ENCODE peak calls at places on chromosomes 11 and 22, in nine cellular contexts. G is lower lobe of right lung, H is heart left ventricle, D is BJ, L is upper lobe of right lung, J is breast epithelium, Y is prostate gland, A is gastrocnemius medialis, K is uterus. X is an unnamed sample. For H3K27me3, the result is how much of the 10 kb centered on the place peaks cover.

GRCh38 chr11:19466314-19466713 is 225.6 kb upstream of the E2F8 start:
- DNase-seq in G (no peak), H (no peak), D (no peak), L (no peak), J (no peak), Y (no peak), A (no peak), K (no peak), X (no peak)

GRCh38 chr11:18775492-18776292 is 15.9 kb downstream of the PTPN5 start:
- DNase-seq in G (peak), H (peak), D (no peak), L (peak), J (no peak), Y (peak), A (no peak), K (no peak), X (no peak)

GRCh38 chr11:6654281-6655019 is 1.2 kb downstream of the DCHS1 start:
- DNase-seq in G (no peak), H (peak), D (no peak), L (no peak), J (no peak), Y (no peak), A (no peak), K (peak), X (no peak)

GRCh38 chr11:279966-280761 is 2.0 kb downstream of the NLRP6 start:
- DNase-seq in G (peak), H (peak), D (no peak), L (peak), J (no peak), Y (no peak), A (no peak), K (no peak), X (no peak)

GRCh38 chr22:33756508-33756949 is 163.7 kb downstream of the LARGE1 start:
- DNase-seq in G (no peak), H (no peak), D (no peak), L (no peak), J (no peak), Y (no peak), A (no peak), K (no peak), X (no peak)

GRCh38 chr22:22993184-22993583 is 77.1 kb upstream of the GNAZ start:
- DNase-seq in G (no peak), H (no peak), D (no peak), L (no peak), J (no peak), Y (no peak), A (no peak), K (no peak), X (no peak)

GRCh38 chr11:67058506-67058905 is 1.9 kb downstream of the RHOD start:
- DNase-seq in G (no peak), H (no peak), D (no peak), L (no peak), J (no peak), Y (no peak), A (no peak), K (no peak), X (no peak)

GRCh38 chr11:36010010-36010740 is 66.3 kb downstream of the LDLRAD3 start:
- DNase-seq in G (no peak), H (no peak), D (no peak), L (no peak), J (no peak), Y (peak), A (no peak), K (no peak), X (no peak)

GRCh38 chr11:84612645-84613044 is 1014.5 kb downstream of the DLG2 start:
- DNase-seq in G (no peak), H (no peak), D (no peak), L (no peak), J (no peak), Y (no peak), A (no peak), K (no peak), X (no peak)

GRCh38 chr11:23021287-23021863 is 161.1 kb upstream of the CCDC179 start:
- DNase-seq in G (no peak), H (no peak), D (no peak), L (no peak), J (no peak), Y (no peak), A (no peak), K (no peak), X (no peak)

GRCh38 chr11:16763746-16764145 is 25.3 kb downstream of the C11orf58 start:
- DNase-seq in G (no peak), H (no peak), D (no peak), L (no peak), J (no peak), Y (no peak), A (no peak), K (no peak), X (no peak)

GRCh38 chr11:109818303-109818702 is 274.9 kb upstream of the ZC3H12C start:
- DNase-seq in G (no peak), H (no peak), D (no peak), L (no peak), J (no peak), Y (no peak), A (no peak), K (no peak), X (no peak)

GRCh38 chr11:65141896-65142494 is 7.7 kb upstream of the SYVN1 start:
- DNase-seq in G (no peak), H (no peak), D (no peak), L (peak), J (no peak), Y (no peak), A (peak), K (no peak), X (no peak)

GRCh38 chr11:86440305-86440716 is 65.6 kb downstream of the CCDC81 start:
- DNase-seq in G (no peak), H (peak), D (no peak), L (no peak), J (no peak), Y (no peak), A (peak), K (peak), X (no peak)

GRCh38 chr11:15199693-15200092 is 85.0 kb downstream of the INSC start:
- DNase-seq in G (no peak), H (no peak), D (no peak), L (no peak), J (peak), Y (no peak), A (peak), K (no peak), X (peak)

GRCh38 chr11:88555829-88556202 is 218.3 kb upstream of the CTSC start:
- DNase-seq in G (no peak), H (no peak), D (peak), L (no peak), J (no peak), Y (no peak), A (no peak), K (no peak), X (no peak)

GRCh38 chr11:88553204-88553603 is 215.7 kb upstream of the CTSC start:
- DNase-seq in G (no peak), H (no peak), D (no peak), L (no peak), J (no peak), Y (no peak), A (no peak), K (no peak), X (no peak)

GRCh38 chr11:88555018-88555828 is 217.7 kb upstream of the CTSC start:
- DNase-seq in G (no peak), H (no peak), D (peak), L (no peak), J (peak), Y (peak), A (no peak), K (peak), X (no peak)

DNA sequence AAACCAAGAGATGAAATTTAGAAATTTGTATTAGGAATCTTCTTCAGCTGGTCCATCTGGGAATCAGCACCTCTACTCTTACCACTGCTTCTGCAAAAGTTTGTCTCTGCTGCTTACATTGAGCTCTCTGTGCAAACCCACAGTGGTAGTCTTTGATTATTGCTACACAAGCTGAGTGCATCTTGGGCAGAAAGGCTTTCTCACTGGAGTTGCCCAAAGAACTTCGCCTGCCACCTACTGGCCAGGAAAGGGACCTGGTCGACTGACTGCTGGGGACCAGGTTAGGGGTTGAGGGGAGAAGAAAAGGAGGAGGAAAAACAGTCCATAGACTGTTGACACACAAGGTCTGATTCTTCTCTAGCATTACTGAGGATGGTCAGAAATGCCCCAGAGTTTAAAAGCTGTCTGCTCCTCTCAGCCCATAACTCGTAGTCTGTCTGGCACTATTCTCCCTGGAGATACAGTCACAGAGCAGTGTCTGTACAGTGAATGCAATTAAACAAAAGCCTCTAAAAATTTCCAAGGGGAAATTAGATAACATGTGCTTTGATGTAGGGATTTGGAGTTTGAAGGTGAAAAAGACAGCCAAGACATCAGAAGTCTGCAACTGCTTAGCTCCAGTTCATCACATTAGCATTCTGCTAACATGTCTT is 215.0 kb upstream of the CTSC start:
- DNase-seq in G (peak), H (peak), D (no peak), L (peak), J (no peak), Y (no peak), A (no peak), K (no peak), X (no peak)
- TF ChIP-seq CTCF in G (peak), H (peak), D (peak), L (peak), J (no peak), Y (no peak), A (peak), K (peak), X (no peak)

DNA sequence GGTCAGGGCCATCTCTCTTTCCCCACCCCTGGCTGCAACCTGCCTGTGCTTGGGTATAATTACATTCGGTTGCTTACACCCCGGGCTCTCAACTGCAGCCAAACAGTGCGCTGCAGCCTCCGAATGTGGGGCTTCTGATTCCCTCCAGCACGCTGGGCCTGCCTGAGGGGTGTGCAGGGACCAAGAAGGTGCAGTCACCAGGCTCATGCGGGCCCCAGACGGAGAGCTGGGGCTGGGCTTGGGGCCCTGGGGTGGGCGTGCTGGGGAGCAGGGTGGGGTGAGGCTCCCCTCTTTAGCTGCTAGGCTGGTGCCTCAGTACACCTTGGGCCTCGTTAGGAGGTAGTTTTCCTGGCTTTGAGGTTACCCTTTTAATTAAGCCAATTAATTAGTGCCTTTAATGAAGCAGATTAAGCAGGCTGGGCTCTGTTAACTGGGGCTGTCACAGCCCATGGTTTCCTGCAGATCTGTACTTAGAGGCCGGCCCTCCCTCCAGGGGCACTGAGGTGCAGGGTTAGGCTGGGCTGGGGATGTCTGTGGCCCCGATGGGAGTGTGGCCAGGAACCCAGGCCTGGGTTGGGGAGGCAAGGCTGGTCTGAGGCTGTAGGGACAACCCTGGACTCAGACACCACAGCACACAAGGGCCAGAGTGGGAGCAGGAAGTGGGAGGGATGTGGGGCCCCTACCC is 17.3 kb downstream of the FLRT1 start:
- DNase-seq in G (no peak), H (no peak), D (no peak), L (no peak), J (no peak), Y (no peak), A (no peak), K (no peak), X (no peak)
- H3K27me3 ChIP-seq in G (under half), H (under half), D (under half), L (under half), J (under half), Y (under half), A (under half), K (under half), X (under half)

GRCh38 chr11:44585421-44585820 is 20.0 kb downstream of the CD82 start:
- DNase-seq in G (no peak), H (no peak), D (no peak), L (no peak), J (no peak), Y (no peak), A (no peak), K (no peak), X (no peak)
- TF ChIP-seq CTCF in G (no peak), H (no peak), D (no peak), L (no peak), J (no peak), Y (no peak), A (no peak), K (no peak), X (no peak)

GRCh38 chr11:120257346-120257745 is 17.4 kb downstream of the POU2F3 start:
- DNase-seq in G (no peak), H (no peak), D (no peak), L (no peak), J (no peak), Y (no peak), A (no peak), K (no peak), X (no peak)

GRCh38 chr11:120258661-120259060 is 18.7 kb downstream of the POU2F3 start:
- DNase-seq in G (no peak), H (no peak), D (no peak), L (no peak), J (no peak), Y (no peak), A (no peak), K (no peak), X (no peak)

GRCh38 chr11:120259241-120259640 is 19.3 kb downstream of the POU2F3 start:
- DNase-seq in G (no peak), H (no peak), D (no peak), L (no peak), J (no peak), Y (no peak), A (no peak), K (no peak), X (no peak)

GRCh38 chr11:120260616-120261015 is 20.7 kb downstream of the POU2F3 start:
- DNase-seq in G (no peak), H (no peak), D (no peak), L (no peak), J (no peak), Y (no peak), A (no peak), K (no peak), X (no peak)

DNA sequence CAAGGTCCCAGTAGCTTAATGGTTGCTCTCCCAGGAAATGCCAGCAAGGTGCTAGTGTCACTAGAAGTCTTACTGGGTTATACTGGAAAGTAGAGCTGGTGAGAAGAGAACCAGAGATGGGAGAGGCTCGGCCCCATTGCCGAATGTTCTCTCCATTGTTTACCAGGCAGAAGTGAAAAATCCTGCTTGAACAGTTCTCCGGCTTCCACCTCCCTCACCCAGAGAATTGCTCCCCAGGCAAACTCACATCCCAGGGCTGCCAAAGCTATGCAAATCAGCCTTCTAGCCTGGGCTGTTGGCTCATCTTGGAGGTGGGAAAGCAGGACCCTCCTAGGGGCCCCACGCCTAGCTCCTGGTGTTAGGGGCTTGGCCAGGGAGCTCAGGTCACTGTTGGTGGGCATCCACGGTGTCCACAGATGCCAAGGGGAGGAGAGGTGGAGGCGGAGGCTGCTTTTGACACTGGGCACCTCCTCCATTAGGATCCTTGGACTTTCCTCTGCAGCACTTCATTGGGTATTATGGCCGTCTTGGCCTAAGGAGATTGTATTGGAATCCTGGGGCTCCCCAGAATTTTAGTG is 20.1 kb downstream of the POU2F3 start:
- DNase-seq in G (no peak), H (no peak), D (no peak), L (no peak), J (no peak), Y (no peak), A (no peak), K (no peak), X (no peak)
- H3K27me3 ChIP-seq in G (under half), H (under half), D (under half), L (under half), J (under half), Y (under half), A (under half), K (under half), X (under half)

GRCh38 chr22:30969532-30970355 is 679 bp downstream of the TUG1 start:
- DNase-seq in G (no peak), H (no peak), D (no peak), L (no peak), J (peak), Y (no peak), A (peak), K (no peak), X (no peak)
- TF ChIP-seq CTCF in G (peak), H (no peak), D (no peak), L (no peak), J (no peak), Y (no peak), A (peak), K (no peak), X (no peak)

GRCh38 chr11:44318369-44318768 is 8.4 kb upstream of the ALX4 start:
- DNase-seq in G (no peak), H (no peak), D (no peak), L (no peak), J (no peak), Y (no peak), A (no peak), K (no peak), X (no peak)

GRCh38 chr11:44320289-44320973 is 10.5 kb upstream of the ALX4 start:
- DNase-seq in G (no peak), H (no peak), D (no peak), L (peak), J (no peak), Y (no peak), A (no peak), K (no peak), X (no peak)

GRCh38 chr11:44319170-44319551 is 9.2 kb upstream of the ALX4 start:
- DNase-seq in G (no peak), H (no peak), D (no peak), L (peak), J (no peak), Y (no peak), A (no peak), K (no peak), X (no peak)

GRCh38 chr11:44321059-44321458 is 11.1 kb upstream of the ALX4 start:
- DNase-seq in G (no peak), H (no peak), D (no peak), L (no peak), J (no peak), Y (no peak), A (no peak), K (no peak), X (no peak)

GRCh38 chr11:44319552-44320288 is 9.8 kb upstream of the ALX4 start:
- DNase-seq in G (no peak), H (no peak), D (no peak), L (peak), J (no peak), Y (no peak), A (no peak), K (no peak), X (no peak)
- H3K27me3 ChIP-seq in G (half or more), H (half or more), D (under half), L (half or more), J (under half), Y (half or more), A (half or more), K (under half), X (under half)

DNA sequence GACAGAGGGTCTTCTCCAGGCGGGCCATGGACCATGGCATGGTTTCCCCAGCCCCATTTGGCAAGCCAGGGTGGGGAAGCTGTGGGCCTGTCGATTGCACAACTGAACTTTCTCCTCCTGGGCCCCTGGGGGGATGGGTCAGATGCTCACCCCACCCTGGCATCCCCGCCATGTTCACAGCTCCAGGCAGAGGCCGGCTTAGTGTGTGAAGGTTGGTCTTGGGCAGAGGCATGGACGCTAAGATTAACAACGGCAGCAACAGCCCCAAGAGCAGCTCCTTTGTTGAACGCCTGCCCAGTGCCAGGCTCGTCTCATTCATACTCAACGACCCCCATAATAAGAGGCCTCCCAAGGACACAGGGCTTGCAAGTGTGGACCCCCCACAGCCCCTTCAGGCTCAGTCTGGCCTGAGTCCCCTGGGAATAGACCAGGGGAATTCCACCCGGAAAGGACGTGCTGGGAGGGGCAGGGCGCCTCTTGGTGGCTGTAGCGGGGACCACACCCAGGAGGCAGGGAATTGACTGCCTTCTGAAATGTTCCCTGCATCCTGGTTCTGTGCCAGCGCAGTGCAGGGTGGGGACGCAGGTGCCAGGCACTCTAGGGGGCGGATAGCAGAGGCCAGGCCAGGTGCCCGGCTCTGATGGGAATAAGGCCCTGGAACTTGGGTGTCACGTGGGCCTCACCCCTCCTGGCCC is 8.3 kb downstream of the TSPO start:
- DNase-seq in G (no peak), H (no peak), D (no peak), L (no peak), J (no peak), Y (no peak), A (no peak), K (no peak), X (no peak)
- TF ChIP-seq CTCF in G (peak), H (peak), D (peak), L (peak), J (no peak), Y (no peak), A (no peak), K (no peak), X (no peak)